ENCODE peak calls at places on chromosomes 3 and 15, in seven cellular contexts. I, U, X, N, K, W and B are unnamed samples.

GRCh38 chr3:76826915-76827314 is 213.0 kb upstream of the ROBO2 start:
- DNase-seq in U (no peak), N (no peak), X (no peak), W (peak; percentile 48), I (no peak), K (no peak), B (no peak)

GRCh38 chr3:175737646-175738572 is 878.8 kb downstream of the NAALADL2 start:
- DNase-seq in N (no peak), I (peak; percentile 69), U (no peak), K (no peak), X (no peak), W (no peak), B (peak; percentile 7)

GRCh38 chr3:4908769-4909156 is 70.5 kb upstream of the BHLHE40 start:
- DNase-seq in W (no peak), K (no peak), X (no peak), U (no peak), I (no peak), N (no peak), B (no peak)

GRCh38 chr15:99719096-99719541 is 14.1 kb downstream of the LYSMD4 start:
- DNase-seq in N (no peak), K (no peak), W (no peak), I (peak; percentile 95), X (no peak), U (no peak), B (peak; percentile 47)

GRCh38 chr3:56988874-56989433 is 71.5 kb upstream of the SPATA12 start:
- DNase-seq in U (peak; percentile 82), K (peak; percentile 89), X (peak; percentile 68), I (peak; percentile 68), W (peak; percentile 36), N (peak; percentile 82), B (peak; percentile 32)

GRCh38 chr3:36124118-36124796 is 256.0 kb upstream of the STAC start:
- DNase-seq in U (no peak), I (peak; percentile 21), W (peak; percentile 2), K (no peak), X (no peak), N (peak; percentile 70), B (peak; percentile 21)

GRCh38 chr15:87219650-87220615 is 1036.6 kb downstream of the NTRK3 start:
- DNase-seq in I (no peak), W (no peak), U (no peak), K (no peak), N (no peak), X (no peak), B (no peak)

GRCh38 chr3:25960776-25961175 is 170.9 kb downstream of the OXSM start:
- DNase-seq in K (no peak), W (no peak), N (no peak), X (no peak), U (no peak), I (no peak), B (no peak)

GRCh38 chr3:43009547-43009946 is 30.4 kb downstream of the GASK1A start:
- DNase-seq in N (no peak), K (no peak), I (no peak), X (no peak), W (no peak), U (no peak), B (no peak)

GRCh38 chr3:182172534-182172933 is 460.8 kb downstream of the SOX2 start:
- DNase-seq in K (no peak), I (no peak), U (no peak), N (no peak), W (no peak), X (no peak), B (no peak)

GRCh38 chr3:171876651-171877272 is 33.6 kb downstream of the TMEM212 start:
- DNase-seq in X (peak; percentile 82), U (no peak), N (no peak), W (no peak), I (peak; percentile 98), K (no peak), B (peak; percentile 76)

GRCh38 chr15:51312754-51313390 is 25.5 kb downstream of the CYP19A1 start:
- DNase-seq in U (no peak), K (no peak), X (no peak), W (no peak), I (peak; percentile 27), N (no peak), B (no peak)

GRCh38 chr3:10520118-10520517 is 14.7 kb upstream of the ATP2B2 start:
- DNase-seq in I (no peak), U (no peak), X (no peak), N (no peak), K (no peak), W (no peak), B (no peak)

GRCh38 chr3:76998555-76998954 is 41.3 kb upstream of the ROBO2 start:
- DNase-seq in X (no peak), W (no peak), U (no peak), K (no peak), I (no peak), N (no peak), B (peak; percentile 37)

GRCh38 chr3:114389156-114389555 is 95.3 kb downstream of the TIGIT start:
- DNase-seq in K (no peak), U (no peak), N (no peak), X (no peak), I (no peak), W (no peak), B (no peak)

GRCh38 chr3:157914882-157915281 is 191.3 kb downstream of the SHOX2 start:
- DNase-seq in W (no peak), X (no peak), K (no peak), U (no peak), I (peak; percentile 17), N (no peak), B (no peak)

GRCh38 chr3:184234224-184234623 is 4.8 kb downstream of the VWA5B2 start:
- DNase-seq in W (no peak), I (peak; percentile 89), U (peak; percentile 57), N (no peak), K (peak; percentile 57), X (peak; percentile 15), B (peak; percentile 79)

GRCh38 chr15:101055411-101055810 is 136.3 kb downstream of the LRRK1 start:
- DNase-seq in X (no peak), K (no peak), U (no peak), W (no peak), N (no peak), I (no peak), B (no peak)

GRCh38 chr3:53046171-53047170 is 598 bp upstream of the SFMBT1 start:
- DNase-seq in U (peak; percentile 58), I (peak; percentile 19), N (peak; percentile 82), X (no peak), W (no peak), K (peak; percentile 53), B (no peak)

GRCh38 chr3:160929595-160929994 is 173.6 kb downstream of the PPM1L start:
- DNase-seq in I (no peak), X (no peak), W (no peak), N (no peak), U (peak; percentile 50), K (peak; percentile 31), B (no peak)

GRCh38 chr15:73375755-73376305 is 7.1 kb upstream of the HCN4 start:
- DNase-seq in N (no peak), K (no peak), X (no peak), U (peak; percentile 48), W (peak; percentile 49), I (no peak), B (no peak)

GRCh38 chr3:38397320-38397719 is 50.7 kb downstream of the XYLB start:
- DNase-seq in K (no peak), W (no peak), X (peak; percentile 2), I (peak; percentile 50), N (peak; percentile 70), U (no peak), B (no peak)

GRCh38 chr3:188627652-188628051 is 473.7 kb downstream of the LPP start:
- DNase-seq in X (peak; percentile 46), U (no peak), W (no peak), I (peak; percentile 93), K (no peak), N (no peak), B (peak; percentile 72)

GRCh38 chr3:52498134-52499054 is 3.3 kb downstream of the STAB1 start:
- DNase-seq in W (no peak), U (peak; percentile 70), I (peak; percentile 90), X (no peak), N (no peak), K (peak; percentile 66), B (no peak)

GRCh38 chr15:80550219-80550909 is 144.7 kb upstream of the ABHD17C start:
- DNase-seq in I (peak; percentile 99), N (no peak), U (no peak), W (no peak), K (no peak), X (peak; percentile 72), B (peak; percentile 84)

GRCh38 chr3:157127831-157128767 is 31.8 kb downstream of the CCNL1 start:
- DNase-seq in X (peak; percentile 65), W (no peak), I (peak; percentile 85), N (no peak), U (peak; percentile 83), K (no peak), B (peak; percentile 93)

GRCh38 chr15:22961661-22962221 is 18.4 kb downstream of the CYFIP1 start:
- DNase-seq in N (no peak), X (no peak), U (no peak), W (no peak), I (no peak), K (no peak), B (no peak)

GRCh38 chr3:164326714-164327113 is 751.6 kb downstream of the SI start:
- DNase-seq in W (no peak), U (no peak), X (no peak), I (no peak), N (no peak), K (no peak), B (no peak)

GRCh38 chr3:132898131-132898530 is 140.1 kb upstream of the TMEM108 start:
- DNase-seq in K (no peak), W (no peak), I (no peak), X (no peak), N (no peak), U (no peak), B (no peak)

GRCh38 chr3:194259982-194260856 is 90.9 kb downstream of the CPN2 start:
- DNase-seq in I (peak; percentile 84), W (no peak), U (no peak), N (no peak), K (no peak), X (no peak), B (no peak)

GRCh38 chr15:83613716-83614115 is 40.2 kb upstream of the ADAMTSL3 start:
- DNase-seq in X (no peak), U (no peak), K (peak; percentile 43), W (no peak), N (no peak), I (peak; percentile 56), B (peak; percentile 34)

GRCh38 chr3:63979093-63979492 is 44.2 kb downstream of the PSMD6 start:
- DNase-seq in I (peak; percentile 65), X (no peak), N (no peak), U (no peak), K (no peak), W (no peak), B (no peak)

GRCh38 chr3:108887777-108888176 is 65.2 kb downstream of the TRAT1 start:
- DNase-seq in W (no peak), K (no peak), I (no peak), U (no peak), X (no peak), N (no peak), B (no peak)

GRCh38 chr3:73602171-73602570 is 22.6 kb downstream of the PDZRN3 start:
- DNase-seq in X (peak; percentile 44), I (peak; percentile 54), K (no peak), W (no peak), U (no peak), N (no peak), B (peak; percentile 34)

GRCh38 chr3:132417695-132418520 is 606 bp downstream of the DNAJC13 start:
- DNase-seq in N (peak; percentile 49), X (no peak), U (peak; percentile 65), W (no peak), I (peak; percentile 82), K (peak; percentile 57), B (no peak)

GRCh38 chr3:117898722-117899121 is 1135.9 kb downstream of the IGSF11 start:
- DNase-seq in U (no peak), N (no peak), X (no peak), K (peak; percentile 16), I (peak; percentile 18), W (no peak), B (no peak)

GRCh38 chr15:57946491-57947048 is 118.9 kb downstream of the ALDH1A2 start:
- DNase-seq in K (no peak), W (no peak), X (no peak), U (no peak), I (no peak), N (no peak), B (no peak)

GRCh38 chr3:160218141-160218540 is 7.1 kb upstream of the C3orf80 start:
- DNase-seq in N (no peak), W (no peak), U (no peak), I (no peak), X (no peak), K (no peak), B (no peak)